ENCODE peak calls at places on chromosomes 3 and 15, in four cellular contexts. F, X, O and Q are unnamed samples.

GRCh38 chr15:35678774-35679173 is 132.8 kb upstream of the DPH6 start:
- DNase-seq in F (no peak), X (no peak), O (no peak), Q (no peak)

GRCh38 chr3:126481808-126482502 is 6.3 kb upstream of the ZXDC start:
- DNase-seq in F (no peak), X (no peak), O (no peak), Q (peak; percentile 52)

GRCh38 chr3:159804726-159805410 is 183.8 kb upstream of the IL12A start:
- DNase-seq in F (no peak), X (peak; percentile 60), O (peak; percentile 77), Q (peak; percentile 97)

GRCh38 chr3:152656207-152657001 is 178.5 kb upstream of the P2RY1 start:
- DNase-seq in F (no peak), X (no peak), O (no peak), Q (no peak)

GRCh38 chr3:56145410-56145809 is 322.9 kb downstream of the ERC2 start:
- DNase-seq in F (no peak), X (no peak), O (no peak), Q (no peak)

GRCh38 chr3:79297242-79297641 is 470.6 kb downstream of the ROBO1 start:
- DNase-seq in F (no peak), X (no peak), O (no peak), Q (peak; percentile 97)

GRCh38 chr3:30231277-30232141 is 374.9 kb upstream of the TGFBR2 start:
- DNase-seq in F (no peak), X (no peak), O (no peak), Q (peak; percentile 58)

GRCh38 chr15:64430000-64430735 is 30.2 kb upstream of the ZNF609 start:
- DNase-seq in F (peak; percentile 22), X (no peak), O (peak; percentile 28), Q (peak; percentile 98)

GRCh38 chr3:23302276-23302675 is 99.1 kb downstream of the UBE2E2 start:
- DNase-seq in F (no peak), X (no peak), O (no peak), Q (peak; percentile 77)

GRCh38 chr3:197367081-197367780 is 68.8 kb upstream of the DLG1 start:
- DNase-seq in F (no peak), X (no peak), O (no peak), Q (peak; percentile 64)

GRCh38 chr15:62625421-62626033 is 417.0 kb upstream of the TPM1 start:
- DNase-seq in F (no peak), X (no peak), O (no peak), Q (no peak)

GRCh38 chr3:16069149-16069922 is 105.1 kb upstream of the GALNT15 start:
- DNase-seq in F (no peak), X (no peak), O (no peak), Q (peak; percentile 97)

GRCh38 chr3:21920431-21920830 is 169.4 kb upstream of the ZNF385D start:
- DNase-seq in F (no peak), X (no peak), O (no peak), Q (peak; percentile 92)

GRCh38 chr3:18439281-18439680 is 14.1 kb upstream of the SATB1 start:
- DNase-seq in F (no peak), X (no peak), O (no peak), Q (no peak)

GRCh38 chr3:37543692-37544091 is 318.0 kb upstream of the CTDSPL start:
- DNase-seq in F (no peak), X (no peak), O (no peak), Q (no peak)

GRCh38 chr3:179421500-179421899 is 29.8 kb downstream of the GNB4 start:
- DNase-seq in F (no peak), X (no peak), O (peak; percentile 24), Q (peak; percentile 79)

GRCh38 chr15:47846128-47846868 is 129.0 kb downstream of the SEMA6D start:
- DNase-seq in F (no peak), X (no peak), O (no peak), Q (no peak)

GRCh38 chr3:81218023-81218422 is 543.4 kb downstream of the GBE1 start:
- DNase-seq in F (no peak), X (no peak), O (no peak), Q (peak; percentile 81)

GRCh38 chr15:37031198-37031597 is 69.2 kb downstream of the MEIS2 start:
- DNase-seq in F (no peak), X (no peak), O (no peak), Q (peak; percentile 86)

GRCh38 chr3:66480666-66481065 is 20.2 kb downstream of the LRIG1 start:
- DNase-seq in F (no peak), X (no peak), O (no peak), Q (no peak)

GRCh38 chr3:186990282-186990681 is 60.0 kb downstream of the ST6GAL1 start:
- DNase-seq in F (no peak), X (no peak), O (no peak), Q (no peak)

GRCh38 chr3:186990878-186991308 is 60.6 kb downstream of the ST6GAL1 start:
- DNase-seq in F (no peak), X (peak; percentile 79), O (no peak), Q (peak; percentile 66)

GRCh38 chr3:186989429-186989828 is 59.1 kb downstream of the ST6GAL1 start:
- DNase-seq in F (no peak), X (no peak), O (no peak), Q (no peak)

GRCh38 chr3:186986811-186987210 is 56.5 kb downstream of the ST6GAL1 start:
- DNase-seq in F (no peak), X (no peak), O (no peak), Q (no peak)

DNA sequence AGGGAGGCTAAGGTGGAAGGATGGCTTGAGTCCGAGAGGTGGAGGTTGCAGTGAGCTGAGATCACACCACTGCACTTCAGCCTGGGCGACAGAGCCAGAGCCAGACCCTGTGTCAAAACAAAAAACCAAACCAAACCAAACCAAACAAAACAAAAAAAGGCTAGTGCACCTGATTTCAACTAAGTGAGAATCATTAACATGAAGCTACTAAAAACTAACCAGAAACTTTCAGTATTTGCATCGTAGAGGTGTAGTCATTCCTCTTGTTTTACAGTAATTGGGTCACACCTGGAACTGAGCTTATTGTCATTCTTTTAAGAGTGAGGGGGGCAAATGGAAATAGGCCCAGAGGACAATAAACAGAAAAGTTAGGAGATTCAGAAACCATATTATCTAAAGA is 58.5 kb downstream of the ST6GAL1 start:
- DNase-seq in F (no peak), X (no peak), O (no peak), Q (no peak)
- H3K4me3 ChIP-seq in F (no peak overlapping the region), X (no peak overlapping the region), O (no peak overlapping the region), Q (no peak overlapping the region)

DNA sequence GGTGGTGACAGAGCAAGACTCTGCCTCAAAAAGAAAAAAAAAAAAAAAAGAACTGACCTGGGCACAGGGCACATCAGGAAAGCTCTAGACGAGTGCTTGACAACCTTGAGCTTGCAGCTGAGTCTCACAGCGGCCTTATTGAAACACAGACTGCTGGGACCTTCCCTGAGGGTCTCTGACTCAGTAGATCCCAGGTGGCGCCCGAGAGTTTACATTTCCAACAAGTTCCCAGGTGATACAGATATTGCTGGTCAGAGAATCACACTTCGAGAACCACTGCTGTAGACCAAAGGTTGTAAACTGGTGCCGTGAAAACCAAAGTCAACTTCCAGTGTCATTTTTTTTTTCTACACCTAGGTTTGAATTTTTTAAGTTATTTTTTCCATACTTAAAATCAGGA is 573.2 kb upstream of the MDFIC2 start:
- DNase-seq in F (no peak), X (no peak), O (no peak), Q (no peak)
- TF ChIP-seq CTCF in F (no peak), X (no peak), O (no peak), Q (no peak)

GRCh38 chr3:48026098-48026497 is 9.9 kb upstream of the MAP4 start:
- DNase-seq in F (no peak), X (no peak), O (no peak), Q (no peak)
- H3K4me3 ChIP-seq in F (no peak overlapping the region), X (no peak overlapping the region), O (no peak overlapping the region), Q (no peak overlapping the region)

GRCh38 chr3:172980849-172981248 is 160.2 kb downstream of the SPATA16 start:
- DNase-seq in F (no peak), X (no peak), O (no peak), Q (peak; percentile 28)

GRCh38 chr3:172981407-172981983 is 159.5 kb downstream of the SPATA16 start:
- DNase-seq in F (no peak), X (no peak), O (no peak), Q (no peak)

GRCh38 chr3:172987268-172987667 is 153.8 kb downstream of the SPATA16 start:
- DNase-seq in F (no peak), X (peak; percentile 26), O (no peak), Q (peak; percentile 5)

GRCh38 chr3:172984938-172985337 is 156.1 kb downstream of the SPATA16 start:
- DNase-seq in F (no peak), X (no peak), O (no peak), Q (no peak)

GRCh38 chr3:172982731-172983364 is 158.2 kb downstream of the SPATA16 start:
- DNase-seq in F (no peak), X (peak; percentile 7), O (no peak), Q (peak; percentile 23)
- TF ChIP-seq CTCF in F (no peak), X (peak; percentile 6), O (no peak), Q (peak; percentile 26)

GRCh38 chr3:8507496-8507895 is 5.9 kb downstream of the LMCD1 start:
- DNase-seq in F (no peak), X (no peak), O (no peak), Q (no peak)

GRCh38 chr3:8505621-8506020 is 4.0 kb downstream of the LMCD1 start:
- DNase-seq in F (no peak), X (no peak), O (no peak), Q (no peak)

GRCh38 chr3:8506611-8507061 is 5.0 kb downstream of the LMCD1 start:
- DNase-seq in F (no peak), X (no peak), O (no peak), Q (no peak)

GRCh38 chr3:8512234-8512633 is 10.6 kb downstream of the LMCD1 start:
- DNase-seq in F (no peak), X (no peak), O (no peak), Q (no peak)

DNA sequence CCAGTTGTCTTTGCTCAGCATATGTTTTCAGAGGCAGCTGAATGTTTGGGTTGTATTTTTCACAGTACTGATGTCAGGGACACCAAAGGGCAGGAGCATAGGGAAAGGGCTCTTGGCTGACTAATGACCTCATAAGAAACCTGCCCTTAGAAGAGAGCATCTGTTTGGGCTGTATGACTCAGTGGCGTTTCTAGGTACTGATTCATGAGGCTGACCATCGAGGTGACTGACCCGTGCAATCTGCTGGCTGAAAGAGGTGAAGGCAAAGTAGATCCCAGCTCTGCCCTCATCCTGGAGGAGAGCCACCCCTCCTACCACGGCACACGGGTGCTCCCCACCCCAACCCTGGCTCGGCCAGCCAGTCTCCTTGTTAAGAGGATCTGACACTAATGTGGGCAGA is 8.3 kb downstream of the LMCD1 start:
- DNase-seq in F (no peak), X (peak; percentile 47), O (no peak), Q (peak; percentile 95)
- H3K4me3 ChIP-seq in F (no peak overlapping the region), X (no peak overlapping the region), O (no peak overlapping the region), Q (no peak overlapping the region)